ENCODE peak calls at places on chromosomes 4 and X, in nine cellular contexts. G is K562, C is tibial artery, B is prostate gland, R is psoas muscle, U is body of pancreas, E is fibroblast of villous mesenchyme, W is coronary artery, I is epithelial cell of esophagus. Z is an unnamed sample.

GRCh38 chrX:154761977-154762528 is 611 bp upstream of the DKC1 start:
- DNase-seq in G (no peak), C (no peak), B (peak; percentile 19), R (no peak), U (peak; percentile 18), E (no peak), W (no peak), I (no peak), Z (no peak)

GRCh38 chr4:2673157-2673556 is 83.0 kb downstream of the TNIP2 start:
- DNase-seq in G (peak; percentile 22), C (no peak), B (no peak), R (no peak), U (no peak), E (peak; percentile 30), W (no peak), I (no peak), Z (no peak)

GRCh38 chr4:101787917-101788316 is 2.6 kb upstream of the BANK1 start:
- DNase-seq in G (no peak), C (no peak), B (no peak), R (no peak), U (no peak), E (no peak), W (no peak), I (no peak), Z (no peak)

GRCh38 chr4:336099-336892 is 1.3 kb upstream of the ZNF141 start:
- DNase-seq in G (no peak), C (peak; percentile 71), B (no peak), R (peak; percentile 42), U (peak; percentile 21), E (peak; percentile 12), W (peak; percentile 77), I (peak; percentile 13), Z (peak; percentile 47)

GRCh38 chr4:104616401-104616820 is 121.7 kb upstream of the CXXC4 start:
- DNase-seq in G (no peak), C (no peak), B (no peak), R (no peak), U (no peak), E (no peak), W (no peak), I (no peak), Z (no peak)

GRCh38 chr4:83568057-83568456 is 32.1 kb downstream of the GPAT3 start:
- DNase-seq in G (no peak), C (no peak), B (no peak), R (no peak), U (no peak), E (no peak), W (no peak), I (peak; percentile 32), Z (no peak)

GRCh38 chr4:70240192-70240591 is 2.2 kb upstream of the CSN3 start:
- DNase-seq in G (no peak), C (no peak), B (no peak), R (no peak), U (no peak), E (peak; percentile 75), W (no peak), I (no peak), Z (no peak)

GRCh38 chr4:3307486-3307885 is 14.7 kb downstream of the RGS12 start:
- DNase-seq in G (no peak), C (peak; percentile 37), B (no peak), R (no peak), U (no peak), E (no peak), W (peak; percentile 28), I (no peak), Z (no peak)

GRCh38 chrX:38052096-38052495 is 45.7 kb downstream of the SYTL5 start:
- DNase-seq in G (no peak), C (no peak), B (no peak), R (no peak), U (no peak), E (peak; percentile 80), W (no peak), I (peak; percentile 88), Z (no peak)

GRCh38 chr4:84291984-84292383 is 207.1 kb downstream of the NKX6-1 start:
- DNase-seq in G (no peak), C (no peak), B (no peak), R (no peak), U (no peak), E (no peak), W (no peak), I (no peak), Z (no peak)

GRCh38 chrX:38489341-38489740 is 72.0 kb upstream of the TSPAN7 start:
- DNase-seq in G (no peak), C (no peak), B (no peak), R (no peak), U (no peak), E (no peak), W (no peak), I (peak; percentile 2), Z (no peak)

DNA sequence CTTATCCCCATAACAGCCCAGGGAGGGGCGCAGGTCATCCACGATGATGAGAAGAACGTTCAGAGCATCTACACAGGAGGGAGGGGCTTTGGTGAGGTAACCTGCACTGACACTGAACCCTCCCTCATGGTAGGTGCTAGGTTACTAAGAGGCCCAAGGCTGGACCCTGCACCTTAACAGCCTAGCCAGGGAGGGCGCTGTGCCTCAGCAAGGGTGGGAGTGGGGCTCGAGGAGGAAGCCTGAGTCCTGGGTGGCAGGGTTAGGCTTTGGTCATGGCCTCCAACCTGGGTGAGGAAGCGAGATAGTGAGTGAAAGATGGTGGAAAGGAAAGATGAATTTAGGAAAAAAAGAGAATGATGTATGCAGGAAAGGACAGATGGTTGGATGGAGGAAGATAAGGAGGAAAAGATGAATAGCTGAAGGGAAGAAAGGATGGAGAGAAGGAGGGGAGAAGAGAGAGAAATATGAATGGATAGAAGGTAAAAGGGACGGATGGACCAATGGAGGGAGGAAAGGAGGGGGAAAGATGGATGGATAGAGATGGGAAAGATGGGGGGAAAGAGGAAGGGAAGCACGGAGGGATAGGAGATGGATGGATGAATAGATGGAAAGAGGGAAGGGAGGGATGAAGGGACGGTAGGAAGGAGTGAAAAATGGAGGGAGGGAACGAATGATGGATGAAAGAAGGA is 736 bp downstream of the IDS start:
- DNase-seq in G (peak; percentile 37), C (no peak), B (no peak), R (no peak), U (peak; percentile 17), E (no peak), W (no peak), I (no peak), Z (peak; percentile 57)
- TF ChIP-seq CTCF in G (peak; percentile 49), C (no peak), B (no peak), R (no peak), U (no peak), E (peak; percentile 30), W (no peak), I (peak; percentile 8), Z (peak; percentile 62)

DNA sequence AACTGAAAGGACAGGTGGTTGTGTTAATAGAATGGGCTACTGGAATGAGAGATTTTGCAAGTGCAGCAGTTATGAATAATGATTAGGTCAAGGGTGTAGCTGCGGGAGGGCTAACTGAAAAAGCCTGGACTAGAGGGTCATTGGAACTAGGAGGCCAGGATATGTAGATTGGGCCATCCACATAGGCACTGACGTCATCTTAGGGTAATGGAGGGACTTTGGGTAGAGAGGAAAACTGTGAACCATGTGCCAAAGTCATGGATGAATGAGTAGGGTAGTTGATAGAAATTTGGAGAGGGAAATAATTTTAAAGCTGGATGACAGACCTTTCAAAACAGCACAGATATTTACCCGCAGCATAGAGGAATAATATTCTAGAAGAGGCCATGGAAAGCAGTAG is 123.6 kb upstream of the SLITRK2 start:
- DNase-seq in G (no peak), C (no peak), B (no peak), R (no peak), U (no peak), E (no peak), W (no peak), I (no peak), Z (no peak)
- TF ChIP-seq CTCF in G (no peak), C (no peak), B (no peak), R (no peak), U (no peak), E (no peak), W (no peak), I (no peak), Z (no peak)

DNA sequence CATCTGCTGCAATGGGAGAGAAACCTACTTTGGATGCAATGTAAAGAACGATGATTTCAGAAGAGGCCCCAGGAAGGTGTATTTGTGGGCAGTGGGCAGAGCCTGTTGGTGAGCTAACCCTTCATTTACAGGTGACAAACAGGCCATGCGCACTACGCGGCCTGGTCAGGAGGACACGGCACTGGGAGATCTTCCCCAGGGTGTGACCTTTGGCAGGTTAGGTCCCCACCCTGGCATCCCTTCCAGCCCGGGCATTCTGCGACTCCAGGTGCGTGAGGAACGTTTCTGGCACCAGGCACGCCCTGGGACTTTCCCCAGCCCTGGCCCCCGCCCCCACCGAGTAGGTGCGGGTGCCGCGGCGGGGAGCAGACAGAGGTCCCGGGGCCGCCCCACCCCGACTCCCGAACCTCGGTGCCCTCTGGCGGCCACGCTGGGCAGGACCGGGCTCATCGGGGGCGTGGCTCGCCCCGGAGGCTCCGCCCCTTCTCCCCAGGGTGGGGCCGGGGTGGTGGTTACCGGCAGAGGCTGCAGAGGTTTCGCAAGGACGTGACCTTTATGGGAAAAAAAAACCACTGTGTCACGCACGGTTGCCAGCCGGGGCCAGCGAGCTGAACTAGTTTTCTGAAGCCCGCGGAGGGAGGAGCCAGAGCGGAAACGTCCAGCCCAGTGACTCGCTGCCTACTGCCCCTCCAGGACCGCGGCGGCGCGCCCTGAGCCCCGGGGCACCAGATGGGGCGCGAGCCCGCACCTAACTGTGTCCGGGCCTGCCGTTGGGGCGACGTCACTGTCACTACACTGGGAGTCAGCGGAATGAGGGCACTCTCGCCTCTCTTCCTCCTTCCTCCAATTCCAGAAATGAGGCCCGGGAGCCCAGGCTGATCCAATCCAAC is 5.0 kb upstream of the NYX start:
- DNase-seq in G (peak; percentile 94), C (peak; percentile 92), B (peak; percentile 60), R (peak; percentile 89), U (peak; percentile 81), E (peak; percentile 93), W (peak; percentile 91), I (peak; percentile 82), Z (peak; percentile 85)
- TF ChIP-seq CTCF in G (peak; percentile 69), C (peak; percentile 62), B (peak; percentile 66), R (peak; percentile 46), U (peak; percentile 59), E (peak; percentile 55), W (peak; percentile 14), I (peak; percentile 35), Z (peak; percentile 67)

GRCh38 chrX:134023851-134024281 is 38.5 kb upstream of the GPC3 start:
- DNase-seq in G (no peak), C (no peak), B (no peak), R (no peak), U (no peak), E (no peak), W (no peak), I (no peak), Z (no peak)

GRCh38 chrX:134025986-134026731 is 40.8 kb upstream of the GPC3 start:
- DNase-seq in G (no peak), C (no peak), B (no peak), R (no peak), U (no peak), E (no peak), W (no peak), I (no peak), Z (no peak)

GRCh38 chrX:134020910-134021309 is 35.5 kb upstream of the GPC3 start:
- DNase-seq in G (no peak), C (no peak), B (no peak), R (no peak), U (no peak), E (no peak), W (no peak), I (peak; percentile 22), Z (no peak)

GRCh38 chrX:134024686-134025377 is 39.4 kb upstream of the GPC3 start:
- DNase-seq in G (no peak), C (no peak), B (no peak), R (no peak), U (no peak), E (no peak), W (no peak), I (no peak), Z (no peak)

GRCh38 chrX:134026732-134027311 is 41.4 kb upstream of the GPC3 start:
- DNase-seq in G (peak; percentile 14), C (peak; percentile 56), B (peak; percentile 32), R (no peak), U (peak; percentile 54), E (peak; percentile 28), W (no peak), I (peak; percentile 66), Z (peak; percentile 7)
- TF ChIP-seq CTCF in G (peak; percentile 38), C (peak; percentile 13), B (peak; percentile 31), R (peak; percentile 38), U (peak; percentile 67), E (peak; percentile 59), W (no peak), I (peak; percentile 69), Z (peak; percentile 32)